ENCODE peak calls at places on chromosomes 1 and 21, in six cellular contexts. L, F, H, B, D and O are unnamed samples.

GRCh38 chr1:20322081-20322824 is 31.6 kb downstream of the VWA5B1 start:
- DNase-seq in L (no peak), F (no peak), H (no peak), B (peak), D (no peak), O (no peak)

GRCh38 chr1:77829851-77830250 is 50.4 kb downstream of the MIGA1 start:
- DNase-seq in L (no peak), F (no peak), H (no peak), B (no peak), D (no peak), O (no peak)

GRCh38 chr1:114154963-114155322 is 1.3 kb upstream of the SYT6 start:
- DNase-seq in L (no peak), F (no peak), H (peak), B (no peak), D (no peak), O (peak)

GRCh38 chr1:62198781-62199125 is 4.1 kb downstream of the L1TD1 start:
- DNase-seq in L (no peak), F (peak), H (no peak), B (no peak), D (peak), O (no peak)

GRCh38 chr1:23444596-23445390 is 20.2 kb upstream of the TCEA3 start:
- DNase-seq in L (no peak), F (no peak), H (no peak), B (no peak), D (no peak), O (no peak)

GRCh38 chr1:183604048-183604808 is 14.0 kb upstream of the NCF2 start:
- DNase-seq in L (peak), F (no peak), H (peak), B (peak), D (no peak), O (no peak)

GRCh38 chr1:44220755-44221154 is 7.5 kb downstream of the DMAP1 start:
- DNase-seq in L (no peak), F (no peak), H (no peak), B (no peak), D (no peak), O (no peak)

GRCh38 chr1:151106891-151107290 is 36.3 kb downstream of the GABPB2 start:
- DNase-seq in L (no peak), F (no peak), H (no peak), B (no peak), D (no peak), O (no peak)

GRCh38 chr1:154870117-154870571 is at the start of gene KCNN3:
- DNase-seq in L (peak), F (peak), H (peak), B (peak), D (peak), O (peak)

GRCh38 chr1:89262643-89263042 is 10.0 kb downstream of the GBP5 start:
- DNase-seq in L (no peak), F (no peak), H (no peak), B (no peak), D (no peak), O (no peak)

GRCh38 chr21:37071561-37072238 is 1.2 kb downstream of the PIGP start:
- DNase-seq in L (peak), F (peak), H (no peak), B (no peak), D (no peak), O (peak)

GRCh38 chr1:100995196-100995983 is 30.2 kb downstream of the DPH5 start:
- DNase-seq in L (no peak), F (no peak), H (no peak), B (no peak), D (no peak), O (no peak)

GRCh38 chr1:205709059-205709398 is 28.7 kb upstream of the SLC45A3 start:
- DNase-seq in L (no peak), F (no peak), H (no peak), B (no peak), D (peak), O (no peak)
- TF ChIP-seq USF2 in L (no peak), F (no peak), H (no peak), B (no peak), D (no peak), O (no peak)

DNA sequence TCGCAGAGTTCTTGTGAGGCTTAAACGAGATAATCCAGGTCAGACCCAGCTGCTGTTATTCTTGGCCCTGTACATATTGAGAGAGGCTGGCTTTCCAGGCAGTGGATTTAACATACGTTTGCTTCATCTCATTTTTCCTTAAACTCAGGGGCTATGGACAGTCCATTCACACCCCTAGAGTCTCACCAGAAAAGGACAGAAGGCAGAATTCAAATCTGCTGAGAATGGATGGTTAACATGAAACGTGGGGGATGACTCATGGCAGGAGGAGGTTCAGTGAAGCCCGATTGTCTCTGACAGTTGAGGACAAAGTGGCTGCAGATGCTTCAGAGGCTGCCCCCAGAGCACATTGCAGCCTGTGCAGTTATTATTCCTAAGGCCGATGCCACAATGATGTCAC is 39.4 kb downstream of the TGFB2 start:
- DNase-seq in L (no peak), F (peak), H (no peak), B (no peak), D (no peak), O (no peak)
- TF ChIP-seq CHD2 in L (no peak), F (no peak), H (no peak), B (no peak), D (no peak), O (no peak)

DNA sequence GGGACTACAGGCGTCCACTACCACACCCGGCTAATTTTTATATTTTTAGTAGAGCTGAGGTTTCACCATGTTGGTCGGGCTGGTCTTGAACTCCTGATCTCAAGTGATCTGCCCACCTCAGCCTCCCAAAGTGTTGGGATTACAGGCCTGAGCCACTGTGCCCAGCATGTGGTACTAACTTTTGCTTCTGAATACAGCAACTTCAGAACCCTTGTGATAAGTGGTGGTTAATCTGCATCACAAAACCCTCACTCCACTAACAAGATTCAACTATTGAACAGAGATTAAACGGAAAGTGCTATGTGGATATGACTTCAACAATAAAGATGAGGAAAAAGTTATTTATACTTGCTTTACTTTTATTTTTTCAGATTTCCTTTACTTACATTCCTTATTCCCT is 44.5 kb downstream of the SLC16A1 start:
- DNase-seq in L (no peak), F (no peak), H (peak), B (no peak), D (no peak), O (no peak)
- TF ChIP-seq USF2 in L (no peak), F (no peak), H (no peak), B (no peak), D (no peak), O (no peak)

GRCh38 chr21:45365608-45366241 is 39.2 kb upstream of the COL18A1 start:
- DNase-seq in L (no peak), F (peak), H (no peak), B (no peak), D (peak), O (no peak)

GRCh38 chr21:45365186-45365607 is 39.8 kb upstream of the COL18A1 start:
- DNase-seq in L (no peak), F (no peak), H (no peak), B (no peak), D (no peak), O (no peak)

GRCh38 chr21:45366931-45367401 is 38.0 kb upstream of the COL18A1 start:
- DNase-seq in L (peak), F (peak), H (no peak), B (no peak), D (peak), O (peak)

GRCh38 chr21:45367402-45368351 is 37.3 kb upstream of the COL18A1 start:
- DNase-seq in L (no peak), F (no peak), H (no peak), B (no peak), D (peak), O (peak)

DNA sequence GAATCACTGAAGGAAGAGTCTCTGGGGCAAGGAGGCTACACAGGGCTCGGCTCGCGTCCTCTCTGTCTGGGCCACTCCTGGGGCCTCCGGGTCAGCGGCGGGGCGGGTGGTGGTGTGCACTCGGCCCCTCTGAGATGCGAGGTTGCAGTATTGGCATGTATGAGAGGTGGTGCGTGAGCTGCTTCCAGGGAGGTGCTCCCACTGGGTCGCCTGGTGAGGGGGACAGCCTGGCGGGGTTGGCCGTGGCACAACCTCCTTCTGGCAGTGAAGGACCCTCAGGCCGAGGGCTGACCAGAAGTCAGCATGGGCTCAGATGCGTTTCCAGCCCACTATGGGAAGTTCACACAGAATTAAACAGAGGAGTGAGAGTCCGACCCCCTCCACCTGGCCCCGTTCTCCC is 38.5 kb upstream of the COL18A1 start:
- DNase-seq in L (no peak), F (no peak), H (no peak), B (no peak), D (no peak), O (no peak)
- TF ChIP-seq CHD2 in L (no peak), F (no peak), H (no peak), B (no peak), D (no peak), O (no peak)

DNA sequence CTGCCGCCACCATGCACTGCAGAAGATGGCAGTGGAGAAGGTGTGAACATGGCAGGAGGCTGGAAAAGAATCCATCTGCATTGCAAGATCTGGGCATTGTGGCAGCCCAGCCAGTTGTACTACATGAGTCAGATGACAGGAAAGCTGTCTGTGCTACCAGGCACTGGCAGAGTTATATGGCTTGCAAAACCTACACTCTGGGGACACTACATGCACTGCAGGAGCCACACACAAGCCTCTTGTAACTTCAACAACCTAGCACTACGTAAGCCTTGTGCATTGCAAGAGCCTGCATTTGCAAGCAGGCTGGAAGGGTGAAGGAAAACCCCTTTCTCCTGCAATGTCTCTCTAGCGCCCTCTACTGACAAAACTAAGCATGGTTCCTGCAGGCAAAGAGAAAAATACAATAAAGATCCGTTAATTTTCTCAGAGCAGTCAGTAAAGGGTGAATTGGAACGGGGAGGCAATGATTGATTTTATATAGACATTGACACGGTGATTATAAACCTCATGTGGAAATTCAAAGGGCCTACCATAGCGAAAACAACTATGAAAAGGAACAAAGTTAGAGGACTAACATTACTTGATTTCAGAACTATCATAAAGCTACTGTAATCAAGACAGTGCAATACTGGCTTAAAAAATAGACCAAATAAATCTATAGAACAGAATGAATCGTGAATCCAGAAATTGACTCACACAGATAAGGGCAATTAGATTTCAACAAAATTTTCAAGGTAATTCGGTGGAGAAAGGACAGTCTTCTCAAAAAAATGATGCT is 26.2 kb upstream of the DYNLT5 start:
- DNase-seq in L (peak), F (peak), H (peak), B (peak), D (peak), O (peak)
- TF ChIP-seq USF2 in L (no peak), F (no peak), H (no peak), B (no peak), D (no peak), O (no peak)